ENCODE peak calls at places on chromosomes 16 and 17, in ten cellular contexts. Q is stomach, U is GM12878, F is K562, K is HepG2, M is SK-N-SH, H is H1, N is suprapubic skin, V is transverse colon, A is esophagus muscularis mucosa. C is an unnamed sample.

GRCh38 chr17:69869667-69870066 is 205.4 kb upstream of the KCNJ16 start:
- DNase-seq in Q (no peak), U (no peak), F (no peak), K (no peak), M (no peak), H (no peak), N (no peak), V (no peak), A (no peak), C (no peak)

GRCh38 chr17:80254396-80255241 is 6.0 kb upstream of the RNF213 start:
- DNase-seq in Q (peak), U (peak), F (peak), K (peak), M (peak), H (no peak), N (no peak), V (peak), A (no peak), C (peak)

GRCh38 chr17:67074781-67075180 is 30.4 kb downstream of the CACNG1 start:
- DNase-seq in Q (no peak), U (no peak), F (no peak), K (no peak), M (no peak), H (no peak), N (no peak), V (no peak), A (no peak), C (no peak)

GRCh38 chr17:46135126-46135812 is 58.0 kb downstream of the KANSL1 start:
- DNase-seq in Q (no peak), U (no peak), F (no peak), K (peak), M (no peak), H (no peak), N (no peak), V (no peak), A (no peak), C (no peak)

GRCh38 chr16:23351360-23351759 is 49.3 kb downstream of the SCNN1B start:
- DNase-seq in Q (no peak), U (no peak), F (no peak), K (no peak), M (no peak), H (no peak), N (no peak), V (peak), A (no peak), C (no peak)

GRCh38 chr17:62109378-62109902 is 44.4 kb upstream of the MED13 start:
- DNase-seq in Q (peak), U (peak), F (peak), K (peak), M (peak), H (peak), N (no peak), V (peak), A (no peak), C (no peak)

GRCh38 chr17:50289268-50289667 is 15.0 kb downstream of the TMEM92 start:
- DNase-seq in Q (no peak), U (no peak), F (no peak), K (no peak), M (no peak), H (no peak), N (no peak), V (no peak), A (no peak), C (no peak)

GRCh38 chr17:7289256-7290032 is 5.0 kb downstream of the YBX2 start:
- DNase-seq in Q (no peak), U (no peak), F (no peak), K (no peak), M (peak), H (no peak), N (no peak), V (no peak), A (no peak), C (peak)

GRCh38 chr17:6525111-6525510 is 31.2 kb downstream of the PITPNM3 start:
- DNase-seq in Q (no peak), U (no peak), F (no peak), K (no peak), M (no peak), H (no peak), N (peak), V (no peak), A (no peak), C (no peak)

GRCh38 chr17:142876-143784 is 5.8 kb downstream of the SCGB1C2 start:
- DNase-seq in Q (no peak), U (no peak), F (no peak), K (no peak), M (no peak), H (no peak), N (peak), V (no peak), A (no peak), C (no peak)

GRCh38 chr17:28160610-28161009 is 118.1 kb downstream of the NLK start:
- DNase-seq in Q (no peak), U (no peak), F (no peak), K (no peak), M (no peak), H (no peak), N (no peak), V (no peak), A (no peak), C (no peak)

GRCh38 chr17:63523256-63523869 is at the start of gene KCNH6:
- DNase-seq in Q (no peak), U (no peak), F (no peak), K (no peak), M (peak), H (no peak), N (no peak), V (no peak), A (no peak), C (no peak)

GRCh38 chr17:46917041-46917440 is 5.9 kb upstream of the GOSR2 start:
- DNase-seq in Q (no peak), U (no peak), F (no peak), K (no peak), M (no peak), H (no peak), N (no peak), V (no peak), A (no peak), C (no peak)

GRCh38 chr17:59572301-59572924 is 7.0 kb downstream of the DHX40 start:
- DNase-seq in Q (no peak), U (no peak), F (no peak), K (no peak), M (no peak), H (no peak), N (no peak), V (no peak), A (no peak), C (no peak)

GRCh38 chr16:49754495-49755290 is 101.2 kb downstream of the ZNF423 start:
- DNase-seq in Q (no peak), U (no peak), F (no peak), K (no peak), M (peak), H (peak), N (no peak), V (peak), A (no peak), C (no peak)

GRCh38 chr16:11354407-11354732 is 9.1 kb downstream of the RMI2 start:
- DNase-seq in Q (no peak), U (no peak), F (no peak), K (no peak), M (no peak), H (no peak), N (no peak), V (no peak), A (no peak), C (no peak)

GRCh38 chr17:21297026-21297520 is 12.6 kb downstream of the MAP2K3 start:
- DNase-seq in Q (no peak), U (no peak), F (no peak), K (no peak), M (peak), H (no peak), N (no peak), V (no peak), A (no peak), C (no peak)

GRCh38 chr17:50263293-50264262 is 10.7 kb upstream of the TMEM92 start:
- DNase-seq in Q (no peak), U (no peak), F (no peak), K (no peak), M (peak), H (no peak), N (no peak), V (no peak), A (no peak), C (no peak)

GRCh38 chr16:67779256-67780014 is 26.9 kb downstream of the RANBP10 start:
- DNase-seq in Q (no peak), U (no peak), F (no peak), K (no peak), M (no peak), H (no peak), N (no peak), V (no peak), A (no peak), C (no peak)

GRCh38 chr16:10738231-10739077 is 5.2 kb upstream of the NUBP1 start:
- DNase-seq in Q (peak), U (peak), F (peak), K (peak), M (no peak), H (no peak), N (no peak), V (peak), A (no peak), C (no peak)

GRCh38 chr16:1743376-1744337 is 27.7 kb downstream of the NME3 start:
- DNase-seq in Q (no peak), U (no peak), F (no peak), K (no peak), M (no peak), H (no peak), N (no peak), V (no peak), A (no peak), C (peak)

GRCh38 chr17:71402661-71403141 is 718.1 kb upstream of the SOX9 start:
- DNase-seq in Q (no peak), U (no peak), F (no peak), K (no peak), M (peak), H (no peak), N (no peak), V (no peak), A (no peak), C (no peak)

GRCh38 chr16:12517310-12517694 is 286.4 kb downstream of the CPPED1 start:
- DNase-seq in Q (no peak), U (no peak), F (no peak), K (no peak), M (no peak), H (no peak), N (no peak), V (no peak), A (no peak), C (no peak)

GRCh38 chr17:7889166-7889584 is 586 bp downstream of the CHD3 start:
- DNase-seq in Q (peak), U (no peak), F (peak), K (peak), M (peak), H (no peak), N (peak), V (peak), A (peak), C (peak)

GRCh38 chr16:69182730-69183416 is 4.1 kb upstream of the SNTB2 start:
- DNase-seq in Q (no peak), U (no peak), F (no peak), K (no peak), M (no peak), H (no peak), N (peak), V (no peak), A (no peak), C (peak)
- TF ChIP-seq POLR2AphosphoS5 in Q (no peak), U (no peak), F (no peak), K (no peak), M (no peak), H (no peak), N (no peak), V (no peak), A (no peak), C (no peak)

GRCh38 chr17:74870512-74870911 is 2.3 kb downstream of the FDXR start:
- DNase-seq in Q (no peak), U (no peak), F (peak), K (peak), M (no peak), H (no peak), N (no peak), V (no peak), A (no peak), C (no peak)
- TF ChIP-seq EP300 in Q (no peak), U (no peak), F (no peak), K (no peak), M (no peak), H (no peak), N (no peak), V (no peak), A (no peak), C (no peak)

GRCh38 chr16:3020604-3021448 is 658 bp downstream of the TNFRSF12A start:
- DNase-seq in Q (peak), U (no peak), F (peak), K (peak), M (peak), H (peak), N (no peak), V (peak), A (peak), C (peak)
- TF ChIP-seq POLR2AphosphoS5 in Q (peak), U (no peak), F (peak), K (no peak), M (peak), H (no peak), N (peak), V (peak), A (peak), C (peak)

DNA sequence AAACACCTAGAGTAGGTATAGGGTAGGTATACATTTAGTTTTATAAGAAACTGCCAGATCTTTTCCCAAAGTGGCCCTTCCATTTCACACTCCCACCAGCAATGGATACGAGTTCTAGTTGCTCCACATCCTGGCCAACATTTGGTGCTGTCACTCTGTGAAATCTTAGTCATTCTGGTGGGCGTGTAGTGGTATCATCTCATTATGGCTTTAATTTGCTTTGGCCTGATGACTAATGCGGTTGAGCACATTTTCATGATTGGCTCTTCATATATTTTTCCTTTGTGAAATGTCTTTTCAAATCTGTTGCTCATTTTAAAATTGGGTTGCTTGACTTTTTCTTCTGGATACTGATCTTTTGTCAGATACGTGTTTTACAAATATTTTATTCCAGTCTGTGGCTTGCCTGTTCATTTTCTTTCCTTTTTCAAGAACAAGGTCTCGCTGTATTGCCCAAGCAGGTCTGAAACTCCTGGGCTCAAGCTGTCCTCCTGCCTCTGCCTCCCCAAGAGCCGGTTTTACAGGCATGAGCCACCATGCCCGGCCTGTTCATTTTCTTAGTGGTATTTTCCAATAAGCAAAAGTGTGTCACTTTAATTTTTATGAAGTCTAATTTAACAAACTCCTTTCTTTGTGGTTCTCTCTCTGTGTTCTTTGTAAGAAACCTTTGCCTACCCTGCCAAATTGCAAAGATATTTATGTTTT is 192.4 kb downstream of the SEC14L1 start:
- DNase-seq in Q (peak), U (no peak), F (peak), K (no peak), M (no peak), H (no peak), N (peak), V (no peak), A (no peak), C (no peak)
- TF ChIP-seq EP300 in Q (no peak), U (no peak), F (peak), K (no peak), M (no peak), H (no peak), N (no peak), V (no peak), A (no peak), C (no peak)

DNA sequence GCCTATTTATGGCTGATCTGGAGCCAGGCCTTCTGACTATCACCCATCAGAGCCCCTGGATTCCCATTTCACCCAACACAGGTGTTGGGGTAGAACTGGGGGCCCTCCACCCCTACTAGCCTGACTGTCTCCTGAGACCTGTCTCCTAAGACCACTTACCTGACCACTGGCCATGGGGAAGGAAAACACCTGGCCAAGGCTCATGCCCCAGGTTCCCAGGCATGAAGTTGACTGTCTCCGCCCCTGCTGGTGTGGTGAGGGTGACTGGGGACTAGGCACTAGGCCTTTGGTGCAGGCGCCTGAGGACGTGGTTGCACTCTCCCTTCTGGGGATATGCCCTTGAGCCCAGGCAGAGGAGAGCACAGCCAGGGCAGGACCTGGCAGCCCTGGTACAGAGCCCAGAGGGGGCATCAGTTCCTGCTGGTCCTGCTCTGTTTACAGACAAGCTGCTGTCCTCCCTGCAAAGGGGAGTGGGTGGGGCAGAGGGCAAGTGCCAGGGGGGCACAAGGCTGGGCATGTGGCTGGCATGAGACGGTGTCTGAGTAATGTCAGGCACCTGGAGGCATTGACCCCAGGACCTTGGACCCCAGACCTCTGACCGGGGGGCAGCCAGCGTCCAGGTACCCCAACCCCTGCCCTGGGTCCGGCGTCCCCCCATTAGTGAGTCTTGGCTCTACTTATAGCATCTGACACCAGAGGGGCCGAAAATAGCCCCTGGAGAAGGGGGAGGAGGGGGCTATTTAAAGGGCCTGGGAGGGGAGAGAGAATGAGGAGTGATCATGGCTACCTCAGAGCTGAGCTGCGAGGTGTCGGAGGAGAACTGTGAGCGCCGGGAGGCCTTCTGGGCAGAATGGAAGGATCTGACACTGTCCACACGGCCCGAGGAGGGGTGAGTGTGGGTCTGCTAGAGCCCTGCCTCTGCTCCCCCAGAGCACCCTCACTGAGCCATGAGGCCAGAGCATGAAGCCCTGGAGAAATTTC is at the start of gene TCAP:
- DNase-seq in Q (no peak), U (no peak), F (no peak), K (no peak), M (no peak), H (no peak), N (no peak), V (no peak), A (no peak), C (no peak)
- TF ChIP-seq POLR2AphosphoS5 in Q (no peak), U (no peak), F (no peak), K (no peak), M (peak), H (no peak), N (no peak), V (no peak), A (no peak), C (no peak)

DNA sequence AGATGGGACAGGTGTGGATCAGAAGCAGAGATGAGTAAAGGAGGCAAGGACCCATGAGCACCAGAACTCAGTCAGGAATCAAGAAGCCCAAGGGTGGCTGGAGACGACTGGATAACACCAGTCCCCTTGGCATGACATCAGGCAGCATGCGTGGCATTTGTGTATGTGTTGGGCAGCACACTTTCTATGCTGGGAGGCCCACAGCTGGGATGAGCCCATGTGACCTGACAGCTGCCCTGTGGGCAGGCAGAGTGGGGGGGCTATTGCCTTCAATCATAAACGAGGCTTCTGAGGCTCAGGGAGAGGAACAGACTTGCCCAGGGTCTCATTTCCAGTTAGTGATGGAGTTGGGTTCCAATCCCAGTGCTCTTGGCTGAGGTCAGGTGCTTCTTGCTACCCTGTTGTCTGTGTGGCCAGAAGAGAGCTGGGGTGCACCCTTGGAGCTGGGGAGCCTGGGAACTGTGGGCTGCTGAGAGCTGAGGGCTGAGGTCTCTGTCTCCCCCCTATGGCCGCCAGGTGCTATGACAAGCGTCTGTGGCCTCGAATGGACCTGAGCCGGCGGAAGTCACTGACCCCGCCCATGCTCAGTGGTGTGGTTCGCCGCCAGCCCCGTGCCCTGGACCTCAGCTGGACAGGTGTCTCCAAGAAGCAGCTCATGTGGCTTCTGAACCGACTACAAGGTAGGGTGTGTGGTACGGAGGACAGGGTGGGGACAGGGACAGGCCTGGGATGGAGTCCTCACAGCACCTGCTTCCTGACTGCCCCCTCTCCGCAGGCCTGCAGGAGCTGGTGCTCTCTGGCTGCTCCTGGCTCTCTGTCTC is 7.1 kb upstream of the ORAI3 start:
- DNase-seq in Q (peak), U (no peak), F (peak), K (peak), M (peak), H (no peak), N (no peak), V (peak), A (no peak), C (peak)
- TF ChIP-seq EP300 in Q (no peak), U (no peak), F (no peak), K (no peak), M (no peak), H (no peak), N (no peak), V (no peak), A (no peak), C (no peak)

GRCh38 chr16:19767497-19767896 is 49.4 kb downstream of the IQCK start:
- DNase-seq in Q (no peak), U (no peak), F (no peak), K (no peak), M (no peak), H (no peak), N (no peak), V (no peak), A (no peak), C (no peak)

GRCh38 chr16:19766988-19767387 is 48.9 kb downstream of the IQCK start:
- DNase-seq in Q (no peak), U (no peak), F (no peak), K (no peak), M (no peak), H (no peak), N (no peak), V (no peak), A (no peak), C (no peak)

GRCh38 chr16:19766554-19766884 is 48.4 kb downstream of the IQCK start:
- DNase-seq in Q (no peak), U (no peak), F (no peak), K (no peak), M (no peak), H (no peak), N (no peak), V (no peak), A (no peak), C (no peak)

GRCh38 chr16:19769239-19769638 is 51.2 kb downstream of the IQCK start:
- DNase-seq in Q (no peak), U (no peak), F (no peak), K (no peak), M (no peak), H (no peak), N (no peak), V (no peak), A (no peak), C (no peak)

GRCh38 chr16:19765860-19766553 is 47.9 kb downstream of the IQCK start:
- DNase-seq in Q (peak), U (no peak), F (no peak), K (no peak), M (no peak), H (no peak), N (no peak), V (peak), A (no peak), C (peak)
- TF ChIP-seq POLR2AphosphoS5 in Q (no peak), U (no peak), F (no peak), K (no peak), M (no peak), H (no peak), N (no peak), V (no peak), A (no peak), C (peak)